ENCODE peak calls at places on chromosomes 11 and 22, in five cellular contexts. N is pulmonary artery endothelial cell; V is Calu3; E is neural crest cell; U is stimulated activated CD8-positive, alpha-beta memory T cell treated with anti-CD3 and anti-CD28 coated beads, Interleukin-15, amount 100 ng/mL, for 24 hours. M is an unnamed sample.
A peak's percentile ranks its signal among the peaks of the same experiment; 100 is the strongest.

GRCh38 chr11:76984741-76985140 is 49.5 kb upstream of the B3GNT6 start:
- DNase-seq in N (no peak), U (no peak), V (peak; percentile 31), E (no peak), M (no peak)

GRCh38 chr22:42134033-42135020 is 3.7 kb upstream of the CYP2D6 start:
- DNase-seq in U (no peak), N (no peak), E (no peak), V (no peak), M (no peak)

GRCh38 chr11:46363455-46363920 is 16.2 kb downstream of the DGKZ start:
- DNase-seq in U (no peak), E (no peak), N (peak; percentile 30), V (peak; percentile 93), M (no peak)

GRCh38 chr11:113202431-113202830 is 112.0 kb upstream of the TTC12 start:
- DNase-seq in V (peak; percentile 34), N (no peak), U (no peak), E (no peak), M (no peak)

GRCh38 chr22:42662114-42663021 is 13.2 kb upstream of the CYB5R3 start:
- DNase-seq in U (peak; percentile 73), N (no peak), E (peak; percentile 90), V (peak; percentile 89), M (peak; percentile 87)

GRCh38 chr11:59615132-59615636 is 390 bp downstream of the OSBP start:
- DNase-seq in E (peak; percentile 4), N (no peak), V (peak; percentile 63), U (peak; percentile 11), M (peak; percentile 61)

GRCh38 chr11:68521962-68522626 is 61.5 kb downstream of the PPP6R3 start:
- DNase-seq in E (no peak), U (no peak), V (no peak), N (no peak), M (no peak)

GRCh38 chr11:2703487-2704141 is 3.8 kb upstream of the KCNQ1OT1 start:
- DNase-seq in V (no peak), U (no peak), E (no peak), N (no peak), M (no peak)

GRCh38 chr11:3177931-3178330 is 12.8 kb upstream of the OSBPL5 start:
- DNase-seq in U (no peak), E (no peak), N (no peak), V (no peak), M (no peak)

GRCh38 chr11:78560066-78560597 is 14.5 kb downstream of the NARS2 start:
- DNase-seq in N (no peak), E (no peak), U (no peak), V (no peak), M (no peak)

GRCh38 chr11:115737875-115738274 is 233.7 kb upstream of the CADM1 start:
- DNase-seq in U (no peak), E (no peak), N (no peak), V (no peak), M (no peak)

GRCh38 chr11:28447226-28447625 is 339.0 kb downstream of the METTL15 start:
- DNase-seq in U (no peak), E (no peak), N (no peak), V (no peak), M (no peak)

GRCh38 chr11:104091281-104092071 is 55.0 kb downstream of the DDI1 start:
- DNase-seq in V (no peak), N (no peak), U (no peak), E (no peak), M (no peak)

GRCh38 chr11:119055901-119056300 is 1.1 kb downstream of the HYOU1 start:
- DNase-seq in V (no peak), U (no peak), E (no peak), N (no peak), M (no peak)

GRCh38 chr22:35330258-35330861 is 30.7 kb downstream of the TOM1 start:
- DNase-seq in V (no peak), U (no peak), E (no peak), N (peak; percentile 41), M (peak; percentile 36)

GRCh38 chr11:12235945-12236743 is 125.8 kb downstream of the MICAL2 start:
- DNase-seq in N (no peak), V (no peak), U (no peak), E (no peak), M (peak; percentile 12)

GRCh38 chr11:117670443-117670842 is 126.6 kb downstream of the DSCAML1 start:
- DNase-seq in E (no peak), V (no peak), U (no peak), N (no peak), M (no peak)

GRCh38 chr22:40463017-40463631 is 92.7 kb downstream of the SGSM3 start:
- DNase-seq in U (no peak), V (no peak), N (no peak), E (no peak), M (no peak)

GRCh38 chr11:96259053-96259837 is 83.8 kb downstream of the MAML2 start:
- DNase-seq in E (no peak), U (no peak), V (no peak), N (no peak), M (no peak)

GRCh38 chr11:87459351-87459750 is 421.6 kb downstream of the TMEM135 start:
- DNase-seq in N (no peak), U (no peak), E (no peak), V (no peak), M (no peak)

GRCh38 chr11:61168292-61168691 is 7.1 kb upstream of the VPS37C start:
- DNase-seq in U (no peak), N (no peak), V (no peak), E (no peak), M (no peak)

GRCh38 chr11:71199226-71199815 is 53.1 kb downstream of the SHANK2 start:
- DNase-seq in E (no peak), V (no peak), N (no peak), U (no peak), M (no peak)

GRCh38 chr22:21003782-21004181 is 1.9 kb upstream of the THAP7 start:
- DNase-seq in N (no peak), V (no peak), E (no peak), U (no peak), M (no peak)

GRCh38 chr22:31244044-31244942 is 32.2 kb downstream of the LIMK2 start:
- DNase-seq in V (peak; percentile 63), U (no peak), N (no peak), E (no peak), M (no peak)

GRCh38 chr22:44733426-44734106 is 18.8 kb upstream of the ARHGAP8 start:
- DNase-seq in E (no peak), N (no peak), V (no peak), U (no peak), M (no peak)

GRCh38 chr11:121236115-121237001 is 56.2 kb upstream of the SC5D start:
- DNase-seq in U (no peak), V (no peak), E (no peak), N (peak; percentile 20), M (no peak)

GRCh38 chr22:38543822-38544221 is 26.2 kb downstream of the DMC1 start:
- DNase-seq in U (no peak), V (no peak), N (no peak), E (no peak), M (no peak)

GRCh38 chr11:64165842-64166635 is at the start of gene MACROD1:
- DNase-seq in V (peak; percentile 94), E (peak; percentile 73), N (peak; percentile 49), U (peak; percentile 73), M (peak; percentile 70)

GRCh38 chr11:10770626-10771254 is 19.7 kb downstream of the CTR9 start:
- DNase-seq in V (peak; percentile 67), E (peak; percentile 39), U (no peak), N (no peak), M (peak; percentile 10)

GRCh38 chr11:34926101-34926830 is 9.8 kb downstream of the PDHX start:
- DNase-seq in U (no peak), V (peak; percentile 38), E (no peak), N (no peak), M (no peak)

GRCh38 chr11:44400431-44400830 is 90.5 kb upstream of the ALX4 start:
- DNase-seq in U (no peak), V (no peak), N (no peak), E (no peak), M (no peak)

GRCh38 chr22:32701021-32701420 is 100.5 kb upstream of the TIMP3 start:
- DNase-seq in V (no peak), E (no peak), U (no peak), N (no peak), M (no peak)

GRCh38 chr11:35855685-35856084 is 88.2 kb upstream of the LDLRAD3 start:
- DNase-seq in N (no peak), E (no peak), U (no peak), V (no peak), M (no peak)

GRCh38 chr11:87437844-87438223 is 400.1 kb downstream of the TMEM135 start:
- DNase-seq in U (no peak), N (no peak), E (no peak), V (no peak), M (no peak)

GRCh38 chr11:2265396-2265795 is 5.0 kb downstream of the ASCL2 start:
- DNase-seq in U (no peak), N (no peak), E (no peak), V (no peak), M (no peak)

GRCh38 chr22:24434472-24435322 is 7.3 kb downstream of the ADORA2A start:
- DNase-seq in N (no peak), E (no peak), U (peak; percentile 37), V (no peak), M (peak; percentile 51)

GRCh38 chr22:39013923-39014722 is at the start of gene APOBEC3C:
- DNase-seq in N (no peak), U (peak; percentile 40), E (peak; percentile 40), V (peak; percentile 76), M (peak; percentile 56)